ENCODE peak calls at places on chromosomes 1 and 21, in ten cellular contexts. Q is epithelial cell of prostate; N is nucleus accumbens; V is occipital lobe; M is activated CD4-positive, alpha-beta memory T cell treated with anti-CD3 and anti-CD28 coated beads, Interleukin-2, amount 10 ng/mL, durations not matched to agents 7 days and 5 days; K is left lung; W is EL; E is esophagus squamous epithelium; F is GM13977; S is EH. U is an unnamed sample.

GRCh38 chr1:163834778-163835177 is 513.0 kb downstream of the NUF2 start:
- DNase-seq in Q (no peak), N (no peak), V (no peak), M (no peak), K (no peak), W (no peak), E (no peak), F (no peak), S (peak), U (no peak)

GRCh38 chr1:41051022-41051421 is 29.5 kb upstream of the SLFNL1 start:
- DNase-seq in Q (no peak), N (no peak), V (no peak), M (no peak), K (no peak), W (no peak), E (no peak), F (no peak), S (no peak), U (no peak)

GRCh38 chr1:181485276-181486097 is 2.2 kb downstream of the CACNA1E start:
- DNase-seq in Q (no peak), N (peak), V (peak), M (peak), K (peak), W (no peak), E (no peak), F (peak), S (peak), U (no peak)

GRCh38 chr1:77395051-77395450 is 113.2 kb downstream of the AK5 start:
- DNase-seq in Q (no peak), N (no peak), V (no peak), M (no peak), K (no peak), W (no peak), E (no peak), F (no peak), S (no peak), U (no peak)

GRCh38 chr1:207084701-207085180 is 3.9 kb upstream of the C4BPB start:
- DNase-seq in Q (no peak), N (peak), V (no peak), M (peak), K (no peak), W (peak), E (no peak), F (peak), S (peak), U (no peak)

GRCh38 chr1:234607091-234608025 is 2.6 kb downstream of the IRF2BP2 start:
- DNase-seq in Q (no peak), N (peak), V (no peak), M (peak), K (peak), W (peak), E (no peak), F (no peak), S (peak), U (no peak)

GRCh38 chr1:156676820-156677615 is at the start of gene NES:
- DNase-seq in Q (no peak), N (peak), V (peak), M (no peak), K (peak), W (peak), E (no peak), F (no peak), S (peak), U (no peak)

GRCh38 chr1:65050735-65051134 is 84.4 kb upstream of the JAK1 start:
- DNase-seq in Q (no peak), N (no peak), V (no peak), M (no peak), K (no peak), W (no peak), E (no peak), F (no peak), S (no peak), U (no peak)

GRCh38 chr1:197637406-197637805 is 137.9 kb downstream of the DENND1B start:
- DNase-seq in Q (no peak), N (no peak), V (no peak), M (no peak), K (no peak), W (no peak), E (no peak), F (no peak), S (no peak), U (no peak)

GRCh38 chr1:160623860-160624259 is 23.0 kb downstream of the SLAMF1 start:
- DNase-seq in Q (no peak), N (no peak), V (no peak), M (no peak), K (no peak), W (no peak), E (no peak), F (no peak), S (no peak), U (no peak)

GRCh38 chr1:39230261-39231190 is 26.0 kb downstream of the MACF1 start:
- DNase-seq in Q (no peak), N (no peak), V (no peak), M (peak), K (no peak), W (peak), E (no peak), F (peak), S (peak), U (no peak)

GRCh38 chr1:98277111-98277510 is 356.3 kb upstream of the DPYD start:
- DNase-seq in Q (no peak), N (no peak), V (no peak), M (no peak), K (no peak), W (peak), E (no peak), F (no peak), S (peak), U (no peak)

GRCh38 chr1:30645807-30646206 is 77.6 kb downstream of the MATN1 start:
- DNase-seq in Q (peak), N (no peak), V (no peak), M (no peak), K (no peak), W (peak), E (no peak), F (no peak), S (peak), U (no peak)

GRCh38 chr1:88729297-88729696 is 45.2 kb downstream of the PKN2 start:
- DNase-seq in Q (no peak), N (no peak), V (no peak), M (no peak), K (no peak), W (no peak), E (no peak), F (no peak), S (no peak), U (no peak)

GRCh38 chr1:19752083-19752696 is 47.5 kb downstream of the TMCO4 start:
- DNase-seq in Q (no peak), N (no peak), V (no peak), M (no peak), K (no peak), W (no peak), E (no peak), F (no peak), S (no peak), U (no peak)

GRCh38 chr1:110672001-110672752 is 2.6 kb downstream of the KCNA3 start:
- DNase-seq in Q (no peak), N (peak), V (peak), M (peak), K (no peak), W (peak), E (no peak), F (peak), S (peak), U (no peak)

GRCh38 chr1:208778417-208778816 is 534.2 kb upstream of the PLXNA2 start:
- DNase-seq in Q (peak), N (no peak), V (no peak), M (no peak), K (no peak), W (no peak), E (no peak), F (no peak), S (no peak), U (no peak)

GRCh38 chr1:171185064-171185463 is at the start of gene FMO2:
- DNase-seq in Q (no peak), N (no peak), V (no peak), M (no peak), K (no peak), W (no peak), E (no peak), F (no peak), S (no peak), U (no peak)

GRCh38 chr1:226627924-226628623 is 79.5 kb downstream of the STUM start:
- DNase-seq in Q (no peak), N (no peak), V (no peak), M (no peak), K (peak), W (no peak), E (no peak), F (no peak), S (no peak), U (no peak)

GRCh38 chr21:44932366-44933181 is 7.3 kb upstream of the SLX9 start:
- DNase-seq in Q (no peak), N (peak), V (no peak), M (peak), K (peak), W (no peak), E (no peak), F (peak), S (no peak), U (peak)

GRCh38 chr1:164709108-164709507 is 150.1 kb downstream of the PBX1 start:
- DNase-seq in Q (no peak), N (no peak), V (no peak), M (no peak), K (no peak), W (no peak), E (no peak), F (no peak), S (no peak), U (no peak)

GRCh38 chr21:35428041-35428400 is 378.9 kb upstream of the RUNX1 start:
- DNase-seq in Q (no peak), N (no peak), V (no peak), M (no peak), K (no peak), W (no peak), E (no peak), F (no peak), S (peak), U (no peak)

GRCh38 chr1:227472772-227473171 is 90.6 kb upstream of the ZNF678 start:
- DNase-seq in Q (no peak), N (no peak), V (no peak), M (no peak), K (no peak), W (no peak), E (no peak), F (no peak), S (no peak), U (no peak)

GRCh38 chr1:192889082-192889481 is 80.2 kb downstream of the RGS2 start:
- DNase-seq in Q (no peak), N (no peak), V (no peak), M (no peak), K (no peak), W (no peak), E (no peak), F (no peak), S (no peak), U (no peak)

GRCh38 chr1:22267413-22268257 is 124.7 kb upstream of the WNT4 start:
- DNase-seq in Q (no peak), N (no peak), V (no peak), M (no peak), K (peak), W (no peak), E (no peak), F (no peak), S (no peak), U (no peak)

GRCh38 chr1:215022204-215022603 is 60.3 kb upstream of the KCNK2 start:
- DNase-seq in Q (no peak), N (no peak), V (no peak), M (no peak), K (no peak), W (no peak), E (no peak), F (no peak), S (peak), U (no peak)

GRCh38 chr1:236868625-236869467 is 73.8 kb downstream of the MTR start:
- DNase-seq in Q (peak), N (no peak), V (no peak), M (peak), K (no peak), W (peak), E (no peak), F (peak), S (peak), U (no peak)

GRCh38 chr1:244046907-244047738 is 4.0 kb upstream of the ZBTB18 start:
- DNase-seq in Q (no peak), N (no peak), V (no peak), M (no peak), K (no peak), W (peak), E (no peak), F (no peak), S (peak), U (no peak)

GRCh38 chr1:1262759-1263158 is 10.9 kb downstream of the UBE2J2 start:
- DNase-seq in Q (no peak), N (no peak), V (no peak), M (no peak), K (no peak), W (no peak), E (no peak), F (no peak), S (no peak), U (no peak)

GRCh38 chr1:106889054-106889453 is 167.4 kb upstream of the PRMT6 start:
- DNase-seq in Q (no peak), N (no peak), V (no peak), M (no peak), K (no peak), W (no peak), E (no peak), F (no peak), S (no peak), U (no peak)

GRCh38 chr1:119896303-119896702 is at the start of gene ADAM30:
- DNase-seq in Q (no peak), N (no peak), V (no peak), M (no peak), K (no peak), W (no peak), E (no peak), F (no peak), S (no peak), U (no peak)

GRCh38 chr1:154427173-154428139 is 22.3 kb downstream of the IL6R start:
- DNase-seq in Q (no peak), N (no peak), V (no peak), M (no peak), K (no peak), W (no peak), E (no peak), F (no peak), S (no peak), U (no peak)

GRCh38 chr1:198153103-198153502 is 3.7 kb upstream of the NEK7 start:
- DNase-seq in Q (no peak), N (no peak), V (no peak), M (no peak), K (no peak), W (peak), E (no peak), F (no peak), S (peak), U (no peak)

GRCh38 chr1:58874757-58875755 is 91.2 kb upstream of the JUN start:
- DNase-seq in Q (no peak), N (peak), V (peak), M (no peak), K (no peak), W (no peak), E (no peak), F (no peak), S (peak), U (no peak)

GRCh38 chr1:17437260-17438175 is 2.0 kb downstream of the RCC2 start:
- DNase-seq in Q (no peak), N (peak), V (peak), M (peak), K (peak), W (peak), E (no peak), F (peak), S (peak), U (no peak)

GRCh38 chr1:59100975-59101374 is 195.9 kb upstream of the FGGY start:
- DNase-seq in Q (no peak), N (no peak), V (no peak), M (no peak), K (no peak), W (peak), E (no peak), F (no peak), S (peak), U (no peak)

GRCh38 chr1:86104606-86105532 is 51.7 kb downstream of the COL24A1 start:
- DNase-seq in Q (peak), N (no peak), V (no peak), M (no peak), K (peak), W (no peak), E (no peak), F (no peak), S (no peak), U (no peak)